ENCODE peak calls at places on chromosomes 13 and 19, in eight cellular contexts. W is uterus, V is cardiac muscle cell, B is left ventricle myocardium inferior, R is suprapubic skin, O is foreskin keratinocyte, A is body of pancreas, C is HAP-1. F is an unnamed sample.

GRCh38 chr13:93080587-93080986 is 146.0 kb upstream of the GPC6 start:
- DNase-seq in W (no peak), V (peak; percentile 59), B (no peak), R (no peak), O (peak; percentile 80), A (no peak), C (peak; percentile 83), F (no peak)

GRCh38 chr13:37442996-37443395 is 155.6 kb downstream of the POSTN start:
- DNase-seq in W (no peak), V (peak; percentile 40), B (no peak), R (no peak), O (no peak), A (no peak), C (no peak), F (no peak)

GRCh38 chr19:33214621-33215020 is 11.0 kb downstream of the SLC7A10 start:
- DNase-seq in W (no peak), V (peak; percentile 63), B (no peak), R (no peak), O (no peak), A (no peak), C (no peak), F (no peak)

GRCh38 chr19:13043285-13043684 is 48.0 kb downstream of the NFIX start:
- DNase-seq in W (no peak), V (no peak), B (no peak), R (no peak), O (no peak), A (peak; percentile 48), C (no peak), F (no peak)

GRCh38 chr19:51986309-51987291 is at the start of gene ZNF350:
- DNase-seq in W (peak; percentile 88), V (peak; percentile 98), B (peak; percentile 90), R (peak; percentile 93), O (peak; percentile 90), A (peak; percentile 97), C (peak; percentile 94), F (peak; percentile 72)

GRCh38 chr19:10333758-10334339 is 520 bp upstream of the RAVER1 start:
- DNase-seq in W (no peak), V (no peak), B (no peak), R (no peak), O (no peak), A (no peak), C (no peak), F (no peak)

GRCh38 chr13:73715114-73715909 is 418.9 kb downstream of the KLF12 start:
- DNase-seq in W (no peak), V (no peak), B (no peak), R (no peak), O (peak; percentile 63), A (no peak), C (no peak), F (no peak)

GRCh38 chr13:114109646-114110045 is 22.8 kb downstream of the RASA3 start:
- DNase-seq in W (peak; percentile 28), V (no peak), B (no peak), R (peak; percentile 71), O (no peak), A (no peak), C (no peak), F (no peak)

GRCh38 chr19:48726573-48726972 is 7.0 kb upstream of the MAMSTR start:
- DNase-seq in W (no peak), V (no peak), B (no peak), R (no peak), O (no peak), A (no peak), C (no peak), F (no peak)

GRCh38 chr13:83879431-83880171 is 2.7 kb downstream of the SLITRK1 start:
- DNase-seq in W (no peak), V (peak; percentile 5), B (no peak), R (no peak), O (no peak), A (peak; percentile 9), C (no peak), F (no peak)

GRCh38 chr19:5407356-5407755 is 47.9 kb upstream of the ZNRF4 start:
- DNase-seq in W (no peak), V (peak; percentile 11), B (no peak), R (no peak), O (no peak), A (no peak), C (no peak), F (no peak)

GRCh38 chr19:32404213-32404938 is 1.2 kb upstream of the DPY19L3 start:
- DNase-seq in W (no peak), V (peak; percentile 42), B (no peak), R (no peak), O (no peak), A (no peak), C (no peak), F (no peak)

GRCh38 chr13:50365300-50365682 is 350.0 kb downstream of the KCNRG start:
- DNase-seq in W (no peak), V (peak; percentile 39), B (no peak), R (no peak), O (no peak), A (no peak), C (no peak), F (no peak)

GRCh38 chr19:28492201-28492600 is 720.8 kb downstream of the UQCRFS1 start:
- DNase-seq in W (no peak), V (no peak), B (no peak), R (no peak), O (no peak), A (no peak), C (no peak), F (no peak)

GRCh38 chr19:33194527-33194883 is 375 bp downstream of the LRP3 start:
- DNase-seq in W (no peak), V (peak; percentile 21), B (no peak), R (no peak), O (no peak), A (no peak), C (no peak), F (no peak)

GRCh38 chr13:100443998-100444328 is 144.6 kb downstream of the GGACT start:
- DNase-seq in W (no peak), V (no peak), B (no peak), R (no peak), O (no peak), A (no peak), C (no peak), F (no peak)

GRCh38 chr13:40236566-40237168 is 429.8 kb downstream of the FOXO1 start:
- DNase-seq in W (peak; percentile 76), V (peak; percentile 76), B (peak; percentile 45), R (peak; percentile 79), O (peak; percentile 60), A (peak; percentile 44), C (no peak), F (no peak)

DNA sequence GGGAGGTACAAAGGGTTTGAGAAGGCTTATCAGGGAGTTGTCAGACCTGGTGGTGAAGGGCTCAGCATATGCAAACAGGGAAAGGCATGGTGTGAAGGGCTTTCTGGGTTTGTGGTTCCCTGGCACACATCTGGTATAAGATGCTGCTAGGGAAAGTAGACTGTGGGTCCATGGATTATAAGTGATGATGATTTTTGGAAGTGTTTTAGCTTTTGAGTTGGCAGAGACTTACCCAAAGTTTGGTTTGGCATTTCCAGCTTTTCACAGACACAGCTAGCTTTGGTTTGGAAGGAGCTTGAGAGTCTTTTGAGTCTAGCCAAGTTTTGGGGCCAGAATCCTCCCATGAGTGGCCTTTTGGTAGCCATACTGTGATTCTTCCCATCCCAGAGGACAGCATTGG is 2.3 kb downstream of the TRIM28 start:
- DNase-seq in W (no peak), V (no peak), B (no peak), R (no peak), O (no peak), A (no peak), C (no peak), F (no peak)
- H3K4me1 ChIP-seq in W (peaks cover 22% of the 10 kb centered on the region), V (peaks cover 12% of the 10 kb centered on the region), B (peaks cover 37% of the 10 kb centered on the region), R (peaks cover 35% of the 10 kb centered on the region), O (peaks cover 11% of the 10 kb centered on the region), A (peaks cover 27% of the 10 kb centered on the region), C (peaks cover 12% of the 10 kb centered on the region), F (peaks cover 24% of the 10 kb centered on the region)

GRCh38 chr19:798415-799075 is 1.3 kb downstream of the PTBP1 start:
- DNase-seq in W (no peak), V (no peak), B (no peak), R (no peak), O (no peak), A (peak; percentile 64), C (no peak), F (no peak)
- H3K4me1 ChIP-seq in W (peaks cover 46% of the 10 kb centered on the region), V (peaks cover 37% of the 10 kb centered on the region), B (peaks cover 71% of the 10 kb centered on the region), R (peaks cover 67% of the 10 kb centered on the region), O (peaks cover 4% of the 10 kb centered on the region), A (peaks cover 53% of the 10 kb centered on the region), C (peaks cover 30% of the 10 kb centered on the region), F (peaks cover 73% of the 10 kb centered on the region)

GRCh38 chr19:7705387-7706187 is 3.7 kb upstream of the FCER2 start:
- DNase-seq in W (no peak), V (no peak), B (peak; percentile 30), R (no peak), O (no peak), A (peak; percentile 65), C (no peak), F (no peak)

GRCh38 chr19:7709932-7710460 is 8.1 kb upstream of the FCER2 start:
- DNase-seq in W (no peak), V (no peak), B (no peak), R (no peak), O (no peak), A (no peak), C (no peak), F (no peak)

GRCh38 chr19:7706662-7707454 is 4.9 kb upstream of the FCER2 start:
- DNase-seq in W (no peak), V (no peak), B (no peak), R (no peak), O (no peak), A (no peak), C (no peak), F (no peak)

GRCh38 chr19:7706188-7706530 is 4.2 kb upstream of the FCER2 start:
- DNase-seq in W (no peak), V (no peak), B (no peak), R (no peak), O (no peak), A (no peak), C (no peak), F (no peak)

DNA sequence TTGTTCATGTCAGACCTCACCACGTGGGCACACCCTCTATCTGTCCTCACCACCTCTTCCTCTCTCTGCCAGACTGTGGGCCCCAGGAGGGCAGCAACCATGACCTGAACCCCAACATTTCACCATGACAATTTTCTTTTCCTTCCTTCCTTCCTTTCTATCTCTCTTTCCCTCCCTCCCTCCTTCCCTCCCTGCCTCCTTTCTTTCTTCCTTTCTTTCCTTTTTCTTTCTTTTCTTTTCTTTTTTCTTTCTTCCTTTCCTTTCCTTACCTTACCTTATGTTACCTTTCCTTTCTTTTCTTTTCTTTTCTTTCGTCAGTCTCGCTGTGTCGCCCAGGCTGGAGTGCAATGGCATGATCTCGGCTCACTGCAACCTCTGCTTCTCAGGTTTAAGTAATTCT is 8.7 kb upstream of the FCER2 start:
- DNase-seq in W (no peak), V (no peak), B (no peak), R (no peak), O (no peak), A (no peak), C (no peak), F (no peak)
- H3K4me1 ChIP-seq in W (no peaks in the 10 kb centered on the region), V (no peaks in the 10 kb centered on the region), B (no peaks in the 10 kb centered on the region), R (peaks cover 3% of the 10 kb centered on the region), O (no peaks in the 10 kb centered on the region), A (no peaks in the 10 kb centered on the region), C (no peaks in the 10 kb centered on the region), F (no peaks in the 10 kb centered on the region)

DNA sequence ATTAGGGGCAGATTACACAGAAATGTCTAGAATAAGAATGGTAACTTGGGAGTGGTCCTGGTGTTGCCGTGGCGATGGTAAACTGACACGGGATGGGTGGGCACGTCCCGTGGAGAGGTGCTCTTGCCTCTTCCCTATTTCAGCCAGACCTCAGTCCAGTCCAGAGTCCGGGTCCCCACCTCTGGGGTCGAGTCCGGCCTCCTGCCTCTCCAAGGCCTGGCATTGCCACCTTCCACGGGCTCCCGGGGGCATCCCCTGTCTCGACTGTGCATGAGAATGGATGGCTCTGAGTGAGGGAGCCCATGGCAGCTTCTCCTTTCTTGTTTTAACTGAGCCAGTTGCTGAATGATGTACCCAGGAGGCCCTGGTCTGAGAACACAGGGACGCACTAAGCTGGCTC is 142.3 kb downstream of the SOX1 start:
- DNase-seq in W (no peak), V (no peak), B (no peak), R (no peak), O (no peak), A (no peak), C (no peak), F (no peak)
- H3K4me1 ChIP-seq in W (no peaks in the 10 kb centered on the region), V (peaks cover 6% of the 10 kb centered on the region), B (peaks cover 20% of the 10 kb centered on the region), R (peaks cover 3% of the 10 kb centered on the region), O (no peaks in the 10 kb centered on the region), A (peaks cover 16% of the 10 kb centered on the region), C (no peaks in the 10 kb centered on the region), F (peaks cover 6% of the 10 kb centered on the region)

F was measured in esophagus squamous epithelium.